ENCODE peak calls at places on chromosomes 3 and 15, in ten cellular contexts. One of them, this sample, is unnamed. For H3K27me3, the result is how much of the 10 kb centered on the place peaks cover.

GRCh38 chr15:66654718-66655375 is 47.2 kb upstream of the SMAD6 start:
- DNase-seq in GM23248: peak
- DNase-seq in SK-N-SH: no peak
- DNase-seq in PC-9: no peak
- DNase-seq in Karpas-422: no peak
- DNase-seq in upper lobe of right lung: no peak
- DNase-seq in CD8-positive, alpha-beta T cell: peak
- DNase-seq in breast epithelium: no peak
- DNase-seq in GM23338: peak
- DNase-seq in suprapubic skin: no peak
- DNase-seq in this sample: no peak

GRCh38 chr3:139284221-139284620 is 59.6 kb upstream of the MRPS22 start:
- DNase-seq in CD8-positive, alpha-beta T cell: no peak
- DNase-seq in suprapubic skin: no peak
- DNase-seq in Karpas-422: no peak
- DNase-seq in GM23338: no peak
- DNase-seq in SK-N-SH: no peak
- DNase-seq in upper lobe of right lung: no peak
- DNase-seq in PC-9: no peak
- DNase-seq in breast epithelium: no peak
- DNase-seq in GM23248: peak
- DNase-seq in this sample: peak

GRCh38 chr15:95266481-95267061 is 1035.2 kb downstream of the MCTP2 start:
- DNase-seq in GM23338: no peak
- DNase-seq in Karpas-422: no peak
- DNase-seq in suprapubic skin: no peak
- DNase-seq in SK-N-SH: no peak
- DNase-seq in upper lobe of right lung: no peak
- DNase-seq in CD8-positive, alpha-beta T cell: no peak
- DNase-seq in GM23248: peak
- DNase-seq in PC-9: no peak
- DNase-seq in breast epithelium: no peak
- DNase-seq in this sample: no peak

GRCh38 chr3:173003471-173003870 is 137.6 kb downstream of the SPATA16 start:
- DNase-seq in upper lobe of right lung: no peak
- DNase-seq in GM23338: no peak
- DNase-seq in suprapubic skin: no peak
- DNase-seq in CD8-positive, alpha-beta T cell: no peak
- DNase-seq in SK-N-SH: no peak
- DNase-seq in PC-9: no peak
- DNase-seq in GM23248: no peak
- DNase-seq in breast epithelium: no peak
- DNase-seq in Karpas-422: no peak
- DNase-seq in this sample: no peak

GRCh38 chr3:193869221-193870201 is 266.4 kb upstream of the HES1 start:
- DNase-seq in suprapubic skin: no peak
- DNase-seq in GM23338: peak
- DNase-seq in SK-N-SH: peak
- DNase-seq in breast epithelium: peak
- DNase-seq in upper lobe of right lung: no peak
- DNase-seq in CD8-positive, alpha-beta T cell: no peak
- DNase-seq in Karpas-422: no peak
- DNase-seq in GM23248: no peak
- DNase-seq in PC-9: peak
- DNase-seq in this sample: peak

GRCh38 chr3:152126260-152126659 is 142.5 kb upstream of the MBNL1 start:
- DNase-seq in GM23338: no peak
- DNase-seq in suprapubic skin: no peak
- DNase-seq in Karpas-422: no peak
- DNase-seq in PC-9: no peak
- DNase-seq in CD8-positive, alpha-beta T cell: no peak
- DNase-seq in breast epithelium: no peak
- DNase-seq in GM23248: peak
- DNase-seq in upper lobe of right lung: no peak
- DNase-seq in SK-N-SH: no peak
- DNase-seq in this sample: no peak

GRCh38 chr15:101045236-101045646 is 126.1 kb downstream of the LRRK1 start:
- DNase-seq in Karpas-422: no peak
- DNase-seq in breast epithelium: no peak
- DNase-seq in CD8-positive, alpha-beta T cell: no peak
- DNase-seq in SK-N-SH: no peak
- DNase-seq in GM23248: no peak
- DNase-seq in upper lobe of right lung: peak
- DNase-seq in suprapubic skin: peak
- DNase-seq in PC-9: no peak
- DNase-seq in GM23338: no peak
- DNase-seq in this sample: no peak

GRCh38 chr15:48324949-48325348 is 6.3 kb upstream of the DUT start:
- DNase-seq in breast epithelium: no peak
- DNase-seq in PC-9: no peak
- DNase-seq in CD8-positive, alpha-beta T cell: no peak
- DNase-seq in SK-N-SH: no peak
- DNase-seq in GM23338: no peak
- DNase-seq in upper lobe of right lung: no peak
- DNase-seq in suprapubic skin: no peak
- DNase-seq in GM23248: no peak
- DNase-seq in Karpas-422: no peak
- DNase-seq in this sample: no peak

GRCh38 chr3:40299721-40300335 is 9.7 kb upstream of the EIF1B start:
- DNase-seq in GM23248: peak
- DNase-seq in upper lobe of right lung: no peak
- DNase-seq in PC-9: no peak
- DNase-seq in SK-N-SH: no peak
- DNase-seq in breast epithelium: no peak
- DNase-seq in suprapubic skin: no peak
- DNase-seq in CD8-positive, alpha-beta T cell: no peak
- DNase-seq in GM23338: no peak
- DNase-seq in Karpas-422: no peak
- DNase-seq in this sample: no peak

GRCh38 chr15:61200626-61201025 is 28.5 kb downstream of the RORA start:
- DNase-seq in GM23248: no peak
- DNase-seq in GM23338: no peak
- DNase-seq in suprapubic skin: no peak
- DNase-seq in Karpas-422: no peak
- DNase-seq in CD8-positive, alpha-beta T cell: no peak
- DNase-seq in upper lobe of right lung: no peak
- DNase-seq in PC-9: no peak
- DNase-seq in SK-N-SH: peak
- DNase-seq in breast epithelium: no peak
- DNase-seq in this sample: no peak

GRCh38 chr3:18446067-18446793 is 21.1 kb upstream of the SATB1 start:
- DNase-seq in GM23248: no peak
- DNase-seq in PC-9: no peak
- DNase-seq in upper lobe of right lung: no peak
- DNase-seq in breast epithelium: no peak
- DNase-seq in CD8-positive, alpha-beta T cell: no peak
- DNase-seq in SK-N-SH: no peak
- DNase-seq in GM23338: peak
- DNase-seq in Karpas-422: no peak
- DNase-seq in suprapubic skin: no peak
- DNase-seq in this sample: no peak

GRCh38 chr3:18445421-18446066 is 20.4 kb upstream of the SATB1 start:
- DNase-seq in GM23338: peak
- DNase-seq in breast epithelium: no peak
- DNase-seq in Karpas-422: no peak
- DNase-seq in CD8-positive, alpha-beta T cell: peak
- DNase-seq in suprapubic skin: no peak
- DNase-seq in SK-N-SH: peak
- DNase-seq in GM23248: no peak
- DNase-seq in PC-9: no peak
- DNase-seq in upper lobe of right lung: no peak
- DNase-seq in this sample: no peak

GRCh38 chr3:18444597-18445420 is 19.7 kb upstream of the SATB1 start:
- DNase-seq in suprapubic skin: peak
- DNase-seq in upper lobe of right lung: peak
- DNase-seq in PC-9: peak
- DNase-seq in GM23338: peak
- DNase-seq in breast epithelium: peak
- DNase-seq in Karpas-422: peak
- DNase-seq in SK-N-SH: peak
- DNase-seq in CD8-positive, alpha-beta T cell: peak
- DNase-seq in GM23248: peak
- DNase-seq in this sample: no peak

GRCh38 chr3:18442743-18443669 is 17.9 kb upstream of the SATB1 start:
- DNase-seq in CD8-positive, alpha-beta T cell: no peak
- DNase-seq in suprapubic skin: no peak
- DNase-seq in GM23338: peak
- DNase-seq in PC-9: no peak
- DNase-seq in SK-N-SH: no peak
- DNase-seq in Karpas-422: no peak
- DNase-seq in breast epithelium: no peak
- DNase-seq in upper lobe of right lung: no peak
- DNase-seq in GM23248: no peak
- DNase-seq in this sample: no peak

GRCh38 chr3:18443670-18444596 is 18.8 kb upstream of the SATB1 start:
- DNase-seq in GM23338: peak
- DNase-seq in breast epithelium: peak
- DNase-seq in suprapubic skin: peak
- DNase-seq in upper lobe of right lung: peak
- DNase-seq in PC-9: no peak
- DNase-seq in Karpas-422: no peak
- DNase-seq in SK-N-SH: peak
- DNase-seq in GM23248: peak
- DNase-seq in CD8-positive, alpha-beta T cell: peak
- DNase-seq in this sample: no peak
- H3K27ac ChIP-seq in GM23338: no peak
- H3K27ac ChIP-seq in breast epithelium: no peak
- H3K27ac ChIP-seq in suprapubic skin: no peak
- H3K27ac ChIP-seq in upper lobe of right lung: no peak
- H3K27ac ChIP-seq in PC-9: no peak
- H3K27ac ChIP-seq in Karpas-422: no peak
- H3K27ac ChIP-seq in SK-N-SH: no peak
- H3K27ac ChIP-seq in GM23248: no peak
- H3K27ac ChIP-seq in CD8-positive, alpha-beta T cell: peak
- H3K27ac ChIP-seq in this sample: peak

DNA sequence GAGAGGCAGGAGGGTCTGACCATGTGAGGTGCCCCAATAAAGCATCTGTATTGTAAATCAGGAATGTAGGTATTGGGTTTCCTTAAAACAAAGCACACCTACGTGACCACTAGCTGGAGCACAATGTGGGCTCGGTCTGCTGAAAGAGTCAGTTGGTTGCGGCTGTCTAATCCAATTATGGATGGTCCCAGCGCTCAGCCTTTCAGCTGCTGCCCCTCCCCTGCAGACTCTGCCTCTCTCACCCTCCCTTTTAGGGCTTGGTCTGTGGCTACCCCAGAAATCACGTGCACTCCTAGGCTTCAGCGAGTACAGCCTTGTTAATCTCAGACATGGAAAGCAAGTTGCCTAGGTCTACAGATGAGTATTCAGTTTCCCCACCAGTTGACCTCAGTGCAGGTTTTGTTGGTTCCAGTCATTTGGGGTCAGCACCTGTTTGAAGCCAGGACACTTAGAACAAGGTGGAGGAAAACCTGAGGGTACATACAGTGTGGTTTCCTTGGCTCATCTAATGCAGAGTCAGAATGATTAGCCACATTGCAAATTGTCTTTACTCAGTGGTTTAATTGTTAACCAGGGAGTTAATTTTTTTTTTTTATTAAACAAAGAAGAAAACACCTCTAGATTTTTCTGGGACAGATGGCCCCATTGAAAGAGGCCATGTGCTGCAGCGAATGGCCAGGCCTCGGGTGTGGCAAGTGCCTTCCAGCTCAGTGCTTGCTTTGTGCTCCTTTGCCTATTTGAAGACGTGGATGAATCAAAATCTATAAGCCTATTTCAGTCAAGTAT is 137.7 kb downstream of the IGF1R start:
- DNase-seq in breast epithelium: no peak
- DNase-seq in GM23248: no peak
- DNase-seq in GM23338: peak
- DNase-seq in SK-N-SH: no peak
- DNase-seq in suprapubic skin: no peak
- DNase-seq in PC-9: no peak
- DNase-seq in upper lobe of right lung: no peak
- DNase-seq in Karpas-422: no peak
- DNase-seq in CD8-positive, alpha-beta T cell: no peak
- DNase-seq in this sample: no peak
- H3K27me3 ChIP-seq in breast epithelium: under half
- H3K27me3 ChIP-seq in GM23248: under half
- H3K27me3 ChIP-seq in GM23338: under half
- H3K27me3 ChIP-seq in SK-N-SH: under half
- H3K27me3 ChIP-seq in suprapubic skin: under half
- H3K27me3 ChIP-seq in PC-9: under half
- H3K27me3 ChIP-seq in upper lobe of right lung: under half
- H3K27me3 ChIP-seq in Karpas-422: under half
- H3K27me3 ChIP-seq in CD8-positive, alpha-beta T cell: under half
- H3K27me3 ChIP-seq in this sample: under half

GRCh38 chr15:78021761-78022160 is 55.8 kb downstream of the TBC1D2B start:
- DNase-seq in GM23338: no peak
- DNase-seq in GM23248: no peak
- DNase-seq in CD8-positive, alpha-beta T cell: no peak
- DNase-seq in PC-9: no peak
- DNase-seq in Karpas-422: no peak
- DNase-seq in upper lobe of right lung: no peak
- DNase-seq in breast epithelium: no peak
- DNase-seq in suprapubic skin: no peak
- DNase-seq in SK-N-SH: no peak
- DNase-seq in this sample: no peak

GRCh38 chr15:78024883-78025282 is 52.6 kb downstream of the TBC1D2B start:
- DNase-seq in GM23248: no peak
- DNase-seq in Karpas-422: no peak
- DNase-seq in breast epithelium: no peak
- DNase-seq in SK-N-SH: no peak
- DNase-seq in CD8-positive, alpha-beta T cell: no peak
- DNase-seq in suprapubic skin: no peak
- DNase-seq in upper lobe of right lung: no peak
- DNase-seq in GM23338: peak
- DNase-seq in PC-9: no peak
- DNase-seq in this sample: no peak

GRCh38 chr15:78024141-78024567 is 53.4 kb downstream of the TBC1D2B start:
- DNase-seq in PC-9: no peak
- DNase-seq in CD8-positive, alpha-beta T cell: no peak
- DNase-seq in GM23338: no peak
- DNase-seq in GM23248: peak
- DNase-seq in suprapubic skin: no peak
- DNase-seq in Karpas-422: no peak
- DNase-seq in SK-N-SH: no peak
- DNase-seq in upper lobe of right lung: peak
- DNase-seq in breast epithelium: no peak
- DNase-seq in this sample: no peak

GRCh38 chr15:78020007-78020406 is 57.5 kb downstream of the TBC1D2B start:
- DNase-seq in suprapubic skin: no peak
- DNase-seq in PC-9: no peak
- DNase-seq in GM23338: no peak
- DNase-seq in Karpas-422: no peak
- DNase-seq in GM23248: no peak
- DNase-seq in SK-N-SH: no peak
- DNase-seq in breast epithelium: no peak
- DNase-seq in upper lobe of right lung: no peak
- DNase-seq in CD8-positive, alpha-beta T cell: no peak
- DNase-seq in this sample: no peak

GRCh38 chr15:78023081-78023665 is 54.3 kb downstream of the TBC1D2B start:
- DNase-seq in SK-N-SH: no peak
- DNase-seq in GM23248: no peak
- DNase-seq in CD8-positive, alpha-beta T cell: no peak
- DNase-seq in suprapubic skin: no peak
- DNase-seq in upper lobe of right lung: no peak
- DNase-seq in breast epithelium: no peak
- DNase-seq in GM23338: no peak
- DNase-seq in PC-9: no peak
- DNase-seq in Karpas-422: no peak
- DNase-seq in this sample: no peak
- H3K27ac ChIP-seq in SK-N-SH: no peak
- H3K27ac ChIP-seq in GM23248: no peak
- H3K27ac ChIP-seq in CD8-positive, alpha-beta T cell: no peak
- H3K27ac ChIP-seq in suprapubic skin: no peak
- H3K27ac ChIP-seq in upper lobe of right lung: peak
- H3K27ac ChIP-seq in breast epithelium: no peak
- H3K27ac ChIP-seq in GM23338: no peak
- H3K27ac ChIP-seq in PC-9: no peak
- H3K27ac ChIP-seq in Karpas-422: no peak
- H3K27ac ChIP-seq in this sample: no peak

GRCh38 chr3:157632081-157632480 is 128.9 kb upstream of the VEPH1 start:
- DNase-seq in Karpas-422: no peak
- DNase-seq in suprapubic skin: no peak
- DNase-seq in upper lobe of right lung: no peak
- DNase-seq in SK-N-SH: peak
- DNase-seq in GM23338: no peak
- DNase-seq in CD8-positive, alpha-beta T cell: no peak
- DNase-seq in PC-9: no peak
- DNase-seq in breast epithelium: no peak
- DNase-seq in GM23248: no peak
- DNase-seq in this sample: no peak
- H3K27me3 ChIP-seq in Karpas-422: under half
- H3K27me3 ChIP-seq in suprapubic skin: under half
- H3K27me3 ChIP-seq in upper lobe of right lung: under half
- H3K27me3 ChIP-seq in SK-N-SH: under half
- H3K27me3 ChIP-seq in GM23338: under half
- H3K27me3 ChIP-seq in CD8-positive, alpha-beta T cell: under half
- H3K27me3 ChIP-seq in PC-9: under half
- H3K27me3 ChIP-seq in breast epithelium: under half
- H3K27me3 ChIP-seq in GM23248: under half
- H3K27me3 ChIP-seq in this sample: under half